ENCODE peak calls at places on chromosome 4, in eight cellular contexts. D is activated CD4-positive, alpha-beta T cell treated with anti-CD3 and anti-CD28 coated beads for 1 hour; I is mammary epithelial cell; Z is GOT3; L is NCI-H748 treated with DMSO at 0.1 percent for 48 hours; X is cardiac muscle cell; W is GM23338; F is iris pigment epithelial cell. R is an unnamed sample.

GRCh38 chr4:6337331-6337935 is 67.8 kb downstream of the WFS1 start:
- DNase-seq in Z (no peak), I (no peak), F (no peak), D (no peak), X (no peak), L (no peak), W (no peak), R (no peak)

GRCh38 chr4:82642321-82642720 is 80.5 kb upstream of the TMEM150C start:
- DNase-seq in L (no peak), D (no peak), I (no peak), W (no peak), X (no peak), F (no peak), Z (no peak), R (no peak)

GRCh38 chr4:180150818-180151217 is 2092.4 kb upstream of the TENM3 start:
- DNase-seq in Z (no peak), L (peak; percentile 18), X (no peak), I (no peak), F (peak; percentile 1), W (peak; percentile 48), D (no peak), R (peak; percentile 4)

GRCh38 chr4:121676388-121677075 is 20.2 kb downstream of the ANXA5 start:
- DNase-seq in F (no peak), X (no peak), L (no peak), D (no peak), I (no peak), Z (no peak), W (peak; percentile 32), R (no peak)

GRCh38 chr4:41887821-41888699 is 47.2 kb upstream of the TMEM33 start:
- DNase-seq in Z (no peak), X (peak; percentile 64), D (no peak), W (peak; percentile 65), F (peak; percentile 62), L (peak; percentile 8), I (no peak), R (peak; percentile 64)

GRCh38 chr4:74624351-74625151 is 169.8 kb downstream of the BTC start:
- DNase-seq in D (no peak), Z (no peak), I (peak; percentile 88), L (no peak), F (peak; percentile 97), W (no peak), X (peak; percentile 95), R (no peak)

GRCh38 chr4:158769175-158769831 is 477 bp downstream of the FNIP2 start:
- DNase-seq in D (peak; percentile 15), F (peak; percentile 49), L (no peak), W (peak; percentile 54), X (no peak), I (peak; percentile 52), Z (no peak), R (peak; percentile 48)

GRCh38 chr4:101200561-101200960 is 146.8 kb downstream of the PPP3CA start:
- DNase-seq in W (no peak), D (no peak), I (peak; percentile 91), X (peak; percentile 93), Z (no peak), F (peak; percentile 96), L (no peak), R (peak; percentile 4)

GRCh38 chr4:55184600-55185523 is 59.5 kb upstream of the KDR start:
- DNase-seq in F (peak; percentile 65), D (no peak), X (peak; percentile 82), Z (no peak), L (peak; percentile 51), I (no peak), W (peak; percentile 80), R (peak; percentile 63)

GRCh38 chr4:166121897-166122296 is 248.9 kb downstream of the TLL1 start:
- DNase-seq in L (no peak), Z (no peak), D (no peak), X (no peak), W (no peak), I (no peak), F (no peak), R (no peak)

GRCh38 chr4:121096629-121097028 is 24.3 kb upstream of the NDNF start:
- DNase-seq in W (peak; percentile 65), L (no peak), Z (no peak), I (peak; percentile 7), F (peak; percentile 43), X (peak; percentile 58), D (no peak), R (peak; percentile 8)

GRCh38 chr4:145061325-145061920 is 36.6 kb downstream of the ANAPC10 start:
- DNase-seq in L (peak; percentile 8), X (peak; percentile 79), F (peak; percentile 61), I (peak; percentile 35), Z (no peak), W (peak; percentile 61), D (no peak), R (peak; percentile 66)

GRCh38 chr4:23819041-23819511 is 70.8 kb downstream of the PPARGC1A start:
- DNase-seq in X (peak; percentile 6), I (no peak), F (peak; percentile 3), L (no peak), Z (no peak), D (no peak), W (no peak), R (no peak)

GRCh38 chr4:174429701-174430100 is 92.6 kb downstream of the HPGD start:
- DNase-seq in Z (no peak), D (no peak), I (peak; percentile 14), X (no peak), F (peak; percentile 42), W (no peak), L (no peak), R (no peak)

GRCh38 chr4:142440093-142440492 is 406.0 kb downstream of the INPP4B start:
- DNase-seq in W (no peak), F (peak; percentile 25), L (no peak), X (no peak), D (no peak), I (no peak), Z (no peak), R (no peak)